ENCODE peak calls at places on chromosomes 2 and 18, in nine cellular contexts. P is CD4-positive, CD25-positive, alpha-beta regulatory T cell; W is mucosa of gallbladder; S is choroid plexus epithelial cell; G is NAMALWA; Q is stimulated activated CD4-positive, alpha-beta T cell treated with anti-CD3 and anti-CD28 coated beads, Interleukin-12 subunit alpha, Interleukin-12 subunit beta, amount 100 ng/mL, for 4 hours; K is NCI-H2081; M is SW480; O is colonic mucosa. N is an unnamed sample.

GRCh38 chr2:237290249-237290648 is 123.7 kb downstream of the COL6A3 start:
- DNase-seq in P (no peak), W (peak; percentile 62), S (no peak), G (no peak), Q (no peak), K (no peak), M (no peak), O (peak; percentile 55), N (peak; percentile 69)

GRCh38 chr2:191995285-191995684 is 148.4 kb upstream of the CAVIN2 start:
- DNase-seq in P (no peak), W (no peak), S (no peak), G (no peak), Q (no peak), K (no peak), M (no peak), O (no peak), N (no peak)

GRCh38 chr2:19611491-19612332 is 253.3 kb upstream of the OSR1 start:
- DNase-seq in P (no peak), W (peak; percentile 56), S (peak; percentile 98), G (no peak), Q (no peak), K (no peak), M (peak; percentile 96), O (no peak), N (peak; percentile 49)

GRCh38 chr2:63734510-63734909 is 107.2 kb upstream of the UGP2 start:
- DNase-seq in P (no peak), W (no peak), S (peak; percentile 54), G (no peak), Q (no peak), K (no peak), M (peak; percentile 65), O (no peak), N (no peak)

GRCh38 chr18:45652703-45653490 is 37.6 kb downstream of the SLC14A2 start:
- DNase-seq in P (no peak), W (no peak), S (peak; percentile 17), G (no peak), Q (no peak), K (no peak), M (no peak), O (no peak), N (no peak)

GRCh38 chr2:197145471-197146056 is 165.0 kb downstream of the ANKRD44 start:
- DNase-seq in P (no peak), W (no peak), S (no peak), G (peak; percentile 91), Q (no peak), K (no peak), M (no peak), O (no peak), N (no peak)

GRCh38 chr2:53473236-53473635 is 294.4 kb upstream of the CHAC2 start:
- DNase-seq in P (no peak), W (no peak), S (no peak), G (peak; percentile 5), Q (no peak), K (peak; percentile 22), M (peak; percentile 34), O (no peak), N (no peak)

GRCh38 chr2:122734756-122735155 is 979.3 kb downstream of the TSN start:
- DNase-seq in P (no peak), W (no peak), S (peak; percentile 45), G (no peak), Q (no peak), K (no peak), M (no peak), O (no peak), N (no peak)

GRCh38 chr2:85741811-85742507 is 11.8 kb upstream of the ATOH8 start:
- DNase-seq in P (no peak), W (peak; percentile 65), S (peak; percentile 96), G (no peak), Q (no peak), K (peak; percentile 59), M (peak; percentile 66), O (peak; percentile 52), N (no peak)

GRCh38 chr18:58045265-58046086 is 1.4 kb downstream of the NEDD4L start:
- DNase-seq in P (peak; percentile 3), W (peak; percentile 46), S (peak; percentile 44), G (peak; percentile 66), Q (peak; percentile 29), K (no peak), M (peak; percentile 74), O (peak; percentile 83), N (peak; percentile 44)

GRCh38 chr2:238422285-238422684 is 4.4 kb upstream of the ASB1 start:
- DNase-seq in P (no peak), W (no peak), S (no peak), G (no peak), Q (no peak), K (no peak), M (no peak), O (no peak), N (no peak)

GRCh38 chr18:63365909-63366269 is 1.1 kb downstream of the KDSR start:
- DNase-seq in P (no peak), W (no peak), S (peak; percentile 33), G (no peak), Q (no peak), K (no peak), M (no peak), O (no peak), N (no peak)

GRCh38 chr18:58887613-58887963 is 22.9 kb downstream of the ZNF532 start:
- DNase-seq in P (no peak), W (peak; percentile 58), S (peak; percentile 74), G (peak; percentile 82), Q (no peak), K (no peak), M (peak; percentile 84), O (peak; percentile 50), N (peak; percentile 73)

GRCh38 chr18:12030667-12031066 is 49.4 kb downstream of the IMPA2 start:
- DNase-seq in P (no peak), W (no peak), S (no peak), G (no peak), Q (no peak), K (no peak), M (no peak), O (no peak), N (no peak)

GRCh38 chr18:67151366-67151765 is 365.2 kb downstream of the DSEL start:
- DNase-seq in P (no peak), W (no peak), S (no peak), G (no peak), Q (no peak), K (no peak), M (no peak), O (no peak), N (no peak)

GRCh38 chr2:143551946-143552655 is 422.9 kb downstream of the ARHGAP15 start:
- DNase-seq in P (no peak), W (no peak), S (no peak), G (no peak), Q (no peak), K (no peak), M (no peak), O (no peak), N (no peak)

GRCh38 chr18:48781041-48781989 is 169.4 kb downstream of the SMAD7 start:
- DNase-seq in P (no peak), W (peak; percentile 74), S (peak; percentile 58), G (no peak), Q (no peak), K (no peak), M (no peak), O (peak; percentile 69), N (peak; percentile 78)

GRCh38 chr2:48420512-48421197 is 109.3 kb upstream of the STON1 start:
- DNase-seq in P (peak; percentile 81), W (peak; percentile 88), S (peak; percentile 87), G (peak; percentile 92), Q (peak; percentile 90), K (peak; percentile 89), M (peak; percentile 85), O (peak; percentile 90), N (peak; percentile 95)

GRCh38 chr2:112081262-112081661 is 26.2 kb downstream of the TMEM87B start:
- DNase-seq in P (no peak), W (no peak), S (no peak), G (no peak), Q (no peak), K (no peak), M (no peak), O (no peak), N (no peak)

GRCh38 chr2:138274421-138275291 is 226.9 kb upstream of the SPOPL start:
- DNase-seq in P (no peak), W (no peak), S (peak; percentile 38), G (no peak), Q (no peak), K (no peak), M (no peak), O (peak; percentile 47), N (no peak)

GRCh38 chr2:181348091-181348837 is 108.9 kb upstream of the ITGA4 start:
- DNase-seq in P (no peak), W (no peak), S (no peak), G (no peak), Q (no peak), K (no peak), M (no peak), O (no peak), N (no peak)

GRCh38 chr2:178306351-178307073 is 112.2 kb downstream of the OSBPL6 start:
- DNase-seq in P (no peak), W (peak; percentile 37), S (peak; percentile 68), G (peak; percentile 76), Q (peak; percentile 2), K (peak; percentile 29), M (peak; percentile 24), O (peak; percentile 57), N (peak; percentile 58)

GRCh38 chr2:233034-233433 is 30.8 kb downstream of the SH3YL1 start:
- DNase-seq in P (no peak), W (no peak), S (no peak), G (no peak), Q (no peak), K (no peak), M (no peak), O (no peak), N (no peak)

GRCh38 chr2:31087491-31087890 is 50.7 kb downstream of the GALNT14 start:
- DNase-seq in P (no peak), W (no peak), S (no peak), G (no peak), Q (no peak), K (no peak), M (no peak), O (no peak), N (no peak)

GRCh38 chr2:30230479-30230854 is 867 bp upstream of the LBH start:
- DNase-seq in P (no peak), W (no peak), S (peak; percentile 51), G (no peak), Q (no peak), K (no peak), M (no peak), O (no peak), N (no peak)

N was measured in Peyer's patch.